ENCODE peak calls at places on chromosomes 12 and 14, in six cellular contexts. One of them, this sample, is unnamed. For H3K9me3, the result is how much of the 10 kb centered on the place peaks cover.

GRCh38 chr12:93317227-93317626 is 60.5 kb upstream of the NUDT4 start:
- ATAC-seq in upper lobe of left lung: no peak
- ATAC-seq in A549: no peak
- ATAC-seq in HepG2: peak
- ATAC-seq in GM12878: no peak
- ATAC-seq in K562: peak
- ATAC-seq in this sample: no peak

GRCh38 chr14:67533754-67534085 is 630 bp downstream of the PLEKHH1 start:
- ATAC-seq in upper lobe of left lung: no peak
- ATAC-seq in A549: no peak
- ATAC-seq in HepG2: peak
- ATAC-seq in GM12878: no peak
- ATAC-seq in K562: peak
- ATAC-seq in this sample: no peak

GRCh38 chr12:32440120-32440865 is 40.9 kb downstream of the FGD4 start:
- ATAC-seq in upper lobe of left lung: no peak
- ATAC-seq in A549: no peak
- ATAC-seq in HepG2: no peak
- ATAC-seq in GM12878: no peak
- ATAC-seq in K562: no peak
- ATAC-seq in this sample: no peak

GRCh38 chr12:76569685-76570604 is 10.4 kb upstream of the OSBPL8 start:
- ATAC-seq in upper lobe of left lung: no peak
- ATAC-seq in A549: no peak
- ATAC-seq in HepG2: no peak
- ATAC-seq in GM12878: peak
- ATAC-seq in K562: no peak
- ATAC-seq in this sample: no peak

GRCh38 chr12:12474471-12474928 is 88.2 kb downstream of the DUSP16 start:
- ATAC-seq in upper lobe of left lung: no peak
- ATAC-seq in A549: no peak
- ATAC-seq in HepG2: no peak
- ATAC-seq in GM12878: peak
- ATAC-seq in K562: peak
- ATAC-seq in this sample: no peak

GRCh38 chr12:79681008-79681590 is 9.7 kb downstream of the PAWR start:
- ATAC-seq in upper lobe of left lung: peak
- ATAC-seq in A549: no peak
- ATAC-seq in HepG2: no peak
- ATAC-seq in GM12878: peak
- ATAC-seq in K562: no peak
- ATAC-seq in this sample: no peak

GRCh38 chr14:98945611-98946570 is 326.1 kb downstream of the BCL11B start:
- ATAC-seq in upper lobe of left lung: no peak
- ATAC-seq in A549: no peak
- ATAC-seq in HepG2: no peak
- ATAC-seq in GM12878: no peak
- ATAC-seq in K562: no peak
- ATAC-seq in this sample: peak

GRCh38 chr14:68785817-68786490 is 6.9 kb downstream of the ZFP36L1 start:
- ATAC-seq in upper lobe of left lung: no peak
- ATAC-seq in A549: peak
- ATAC-seq in HepG2: no peak
- ATAC-seq in GM12878: peak
- ATAC-seq in K562: peak
- ATAC-seq in this sample: peak

GRCh38 chr14:94193776-94194175 is 19.7 kb downstream of the PPP4R4 start:
- ATAC-seq in upper lobe of left lung: no peak
- ATAC-seq in A549: no peak
- ATAC-seq in HepG2: no peak
- ATAC-seq in GM12878: no peak
- ATAC-seq in K562: no peak
- ATAC-seq in this sample: no peak

DNA sequence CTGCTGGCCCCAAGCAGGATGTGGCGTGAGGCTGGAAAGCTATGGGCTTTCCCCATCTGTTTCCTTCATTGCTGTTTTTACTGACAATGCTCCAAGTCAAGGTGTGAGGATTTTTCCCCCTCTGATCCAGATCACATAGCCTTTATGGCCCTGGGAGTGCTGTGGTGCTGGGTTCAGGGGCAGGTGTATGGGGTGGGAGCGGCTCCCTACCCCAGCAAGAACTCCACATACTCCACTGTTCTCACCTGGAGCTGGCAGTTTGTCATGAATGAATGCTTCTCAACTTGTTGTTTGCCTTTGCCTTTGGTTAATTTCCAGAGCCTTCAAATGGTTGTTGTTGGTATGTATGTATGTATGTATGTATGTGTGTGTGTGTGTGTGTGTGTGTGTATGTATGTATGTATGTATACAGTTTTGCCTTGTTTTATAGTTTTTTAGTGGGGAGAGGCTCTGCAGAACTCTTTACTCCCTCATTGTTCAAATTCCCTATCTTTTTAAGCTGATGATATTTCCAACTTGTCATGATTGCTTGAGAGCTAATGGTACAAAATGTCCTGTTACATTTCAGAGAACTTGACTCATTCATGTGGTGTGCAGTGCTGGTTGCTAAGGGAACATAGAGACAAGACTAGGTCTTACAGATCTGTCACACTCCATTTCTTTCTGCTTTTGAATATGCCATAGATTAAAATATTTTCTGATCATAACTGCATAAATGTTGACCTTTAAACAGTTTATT is 36.6 kb upstream of the ASPG start:
- ATAC-seq in upper lobe of left lung: peak
- ATAC-seq in A549: no peak
- ATAC-seq in HepG2: no peak
- ATAC-seq in GM12878: peak
- ATAC-seq in K562: no peak
- ATAC-seq in this sample: peak
- TF ChIP-seq EP300 in upper lobe of left lung: peak
- TF ChIP-seq EP300 in A549: no peak
- TF ChIP-seq EP300 in HepG2: no peak
- TF ChIP-seq EP300 in GM12878: no peak
- TF ChIP-seq EP300 in K562: no peak
- TF ChIP-seq EP300 in this sample: no peak

GRCh38 chr12:102685841-102686240 is 205.5 kb upstream of the IGF1 start:
- ATAC-seq in upper lobe of left lung: no peak
- ATAC-seq in A549: no peak
- ATAC-seq in HepG2: no peak
- ATAC-seq in GM12878: no peak
- ATAC-seq in K562: no peak
- ATAC-seq in this sample: no peak
- TF ChIP-seq CTCF in upper lobe of left lung: no peak
- TF ChIP-seq CTCF in A549: no peak
- TF ChIP-seq CTCF in HepG2: no peak
- TF ChIP-seq CTCF in GM12878: no peak
- TF ChIP-seq CTCF in K562: no peak
- TF ChIP-seq CTCF in this sample: no peak

GRCh38 chr12:38282886-38283285 is 33.7 kb upstream of the ALG10B start:
- ATAC-seq in upper lobe of left lung: no peak
- ATAC-seq in A549: no peak
- ATAC-seq in HepG2: no peak
- ATAC-seq in GM12878: no peak
- ATAC-seq in K562: no peak
- ATAC-seq in this sample: no peak
- H3K9me3 ChIP-seq in upper lobe of left lung: under half
- H3K9me3 ChIP-seq in A549: under half
- H3K9me3 ChIP-seq in HepG2: under half
- H3K9me3 ChIP-seq in GM12878: under half
- H3K9me3 ChIP-seq in K562: under half
- H3K9me3 ChIP-seq in this sample: under half

DNA sequence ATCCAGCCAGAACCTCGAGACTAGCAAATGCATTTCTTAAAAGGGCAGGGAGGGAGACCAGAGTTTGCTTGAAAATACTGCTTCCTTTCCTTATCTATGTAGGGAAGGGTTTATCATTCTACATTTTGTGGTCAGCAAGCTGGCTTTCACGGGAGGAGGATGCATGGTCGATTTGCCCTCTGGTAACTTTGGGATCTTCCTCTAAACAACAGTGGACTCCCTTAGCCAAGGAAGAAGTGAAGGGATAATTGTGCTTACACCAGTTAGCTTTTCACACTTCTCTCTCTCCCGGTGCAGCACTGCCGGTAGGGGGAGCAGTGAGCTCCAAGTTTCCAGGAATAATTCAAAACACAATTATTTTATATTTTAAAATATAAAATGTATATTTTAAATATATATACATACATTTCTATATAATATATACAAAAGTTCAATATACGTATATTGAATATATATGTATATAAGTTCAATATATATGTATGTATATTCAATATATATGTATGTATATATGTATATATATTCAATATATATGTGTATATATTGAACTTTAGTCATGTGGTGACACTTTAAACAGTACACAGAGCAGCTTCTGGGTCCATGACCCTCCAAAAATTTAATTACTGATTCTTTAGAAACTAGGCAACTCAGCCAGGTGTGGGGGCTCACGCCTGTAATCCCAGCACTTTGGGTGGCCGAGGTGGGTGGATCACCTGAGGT is 4.5 kb upstream of the ACACB start:
- ATAC-seq in upper lobe of left lung: peak
- ATAC-seq in A549: peak
- ATAC-seq in HepG2: peak
- ATAC-seq in GM12878: peak
- ATAC-seq in K562: peak
- ATAC-seq in this sample: no peak
- TF ChIP-seq EP300 in upper lobe of left lung: no peak
- TF ChIP-seq EP300 in A549: no peak
- TF ChIP-seq EP300 in HepG2: no peak
- TF ChIP-seq EP300 in GM12878: no peak
- TF ChIP-seq EP300 in K562: no peak
- TF ChIP-seq EP300 in this sample: no peak

GRCh38 chr12:10501031-10501430 is 4.7 kb upstream of the EIF2S3B start:
- ATAC-seq in upper lobe of left lung: no peak
- ATAC-seq in A549: no peak
- ATAC-seq in HepG2: no peak
- ATAC-seq in GM12878: no peak
- ATAC-seq in K562: no peak
- ATAC-seq in this sample: no peak
- TF ChIP-seq CTCF in upper lobe of left lung: no peak
- TF ChIP-seq CTCF in A549: peak
- TF ChIP-seq CTCF in HepG2: peak
- TF ChIP-seq CTCF in GM12878: peak
- TF ChIP-seq CTCF in K562: peak
- TF ChIP-seq CTCF in this sample: no peak

DNA sequence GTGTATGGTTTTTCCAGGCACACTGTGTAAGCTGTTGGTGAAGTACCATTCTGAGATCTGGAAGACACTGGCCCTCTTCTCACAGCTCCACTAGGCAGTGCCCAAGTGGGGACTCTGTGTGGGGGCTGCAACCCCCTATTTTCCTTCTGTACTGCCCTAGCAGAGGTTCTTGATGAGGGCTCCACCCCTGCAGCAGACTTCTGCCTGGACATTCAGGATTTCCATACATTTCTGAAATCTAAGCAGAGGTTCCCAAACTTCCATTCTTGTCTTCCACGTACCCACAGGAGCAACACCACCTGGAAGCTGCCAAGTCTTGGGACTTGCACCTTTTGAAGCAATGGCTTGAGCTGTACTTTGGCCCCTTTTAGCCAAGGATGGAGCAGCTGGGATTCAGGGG is 85.2 kb upstream of the PRMT8 start:
- ATAC-seq in upper lobe of left lung: no peak
- ATAC-seq in A549: no peak
- ATAC-seq in HepG2: no peak
- ATAC-seq in GM12878: no peak
- ATAC-seq in K562: no peak
- ATAC-seq in this sample: no peak
- H3K9me3 ChIP-seq in upper lobe of left lung: under half
- H3K9me3 ChIP-seq in A549: under half
- H3K9me3 ChIP-seq in HepG2: under half
- H3K9me3 ChIP-seq in GM12878: under half
- H3K9me3 ChIP-seq in K562: under half
- H3K9me3 ChIP-seq in this sample: under half

DNA sequence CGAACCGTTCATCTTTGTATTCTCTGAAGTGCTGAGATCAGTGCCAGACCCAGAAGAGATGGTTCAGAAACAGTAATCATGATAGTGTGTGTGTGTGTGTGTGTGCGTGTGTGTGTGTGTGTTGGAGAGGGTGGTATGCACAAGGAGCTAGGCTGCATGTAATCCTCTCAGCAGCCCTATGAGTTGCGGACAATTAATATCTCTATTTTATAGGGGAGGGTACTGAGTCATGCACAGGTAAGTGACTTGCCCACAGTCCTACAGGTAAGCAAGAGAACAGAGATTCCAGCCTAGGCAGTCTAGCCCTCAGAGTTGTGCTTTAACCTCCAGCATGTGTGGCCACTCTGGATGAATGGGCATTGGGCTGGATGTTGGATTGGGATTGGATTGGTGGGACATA is 27.9 kb upstream of the TCL1A start:
- ATAC-seq in upper lobe of left lung: no peak
- ATAC-seq in A549: no peak
- ATAC-seq in HepG2: no peak
- ATAC-seq in GM12878: no peak
- ATAC-seq in K562: no peak
- ATAC-seq in this sample: no peak
- TF ChIP-seq EP300 in upper lobe of left lung: no peak
- TF ChIP-seq EP300 in A549: no peak
- TF ChIP-seq EP300 in HepG2: no peak
- TF ChIP-seq EP300 in GM12878: no peak
- TF ChIP-seq EP300 in K562: no peak
- TF ChIP-seq EP300 in this sample: no peak

DNA sequence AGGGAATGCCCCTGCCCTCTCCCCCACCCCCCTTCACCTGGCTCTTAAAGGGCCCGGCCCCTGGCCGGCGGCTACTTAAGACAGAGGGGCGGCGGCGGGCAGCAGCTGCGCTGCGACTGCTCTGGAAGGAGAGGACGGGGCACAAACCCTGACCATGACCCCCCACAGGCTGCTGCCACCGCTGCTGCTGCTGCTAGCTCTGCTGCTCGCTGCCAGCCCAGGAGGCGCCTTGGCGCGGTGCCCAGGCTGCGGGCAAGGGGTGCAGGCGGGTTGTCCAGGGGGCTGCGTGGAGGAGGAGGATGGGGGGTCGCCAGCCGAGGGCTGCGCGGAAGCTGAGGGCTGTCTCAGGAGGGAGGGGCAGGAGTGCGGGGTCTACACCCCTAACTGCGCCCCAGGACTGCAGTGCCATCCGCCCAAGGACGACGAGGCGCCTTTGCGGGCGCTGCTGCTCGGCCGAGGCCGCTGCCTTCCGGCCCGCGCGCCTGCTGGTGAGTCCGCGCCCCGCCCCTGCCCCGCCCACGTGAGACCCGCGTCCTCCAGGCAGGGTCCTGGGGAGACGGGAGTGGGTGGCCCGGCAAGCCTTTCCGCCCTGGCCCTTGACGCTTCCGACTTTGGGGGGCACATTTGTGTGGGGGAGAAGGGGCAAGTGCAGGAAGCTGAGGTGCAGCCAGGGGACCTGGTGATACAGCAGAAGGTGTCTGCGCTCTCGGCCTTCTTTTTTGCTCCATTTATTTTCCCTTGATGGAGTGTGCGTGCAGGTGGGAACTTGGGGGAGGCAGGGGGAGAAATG is at the start of gene IGFBP6:
- ATAC-seq in upper lobe of left lung: peak
- ATAC-seq in A549: peak
- ATAC-seq in HepG2: peak
- ATAC-seq in GM12878: peak
- ATAC-seq in K562: peak
- ATAC-seq in this sample: peak
- TF ChIP-seq CTCF in upper lobe of left lung: peak
- TF ChIP-seq CTCF in A549: no peak
- TF ChIP-seq CTCF in HepG2: peak
- TF ChIP-seq CTCF in GM12878: no peak
- TF ChIP-seq CTCF in K562: no peak
- TF ChIP-seq CTCF in this sample: peak

This sample was measured in gastroesophageal sphincter.